ENCODE peak calls at places on chromosomes 11 and 22, in four cellular contexts. D is stomach, L is breast epithelium, M is GM12892. P is an unnamed sample.

GRCh38 chr22:25111579-25112517 is 87.8 kb upstream of the CRYBB3 start:
- DNase-seq in M (no peak), D (peak; percentile 87), L (peak; percentile 61), P (no peak)

GRCh38 chr11:106625566-106625965 is 392.7 kb downstream of the GUCY1A2 start:
- DNase-seq in D (no peak), L (no peak), M (no peak), P (no peak)

GRCh38 chr11:46669606-46670243 is 30.7 kb downstream of the ARHGAP1 start:
- DNase-seq in L (no peak), M (no peak), D (peak; percentile 16), P (no peak)

GRCh38 chr11:46133119-46133518 is 11.9 kb upstream of the PHF21A start:
- DNase-seq in M (no peak), D (peak; percentile 83), L (no peak), P (no peak)

GRCh38 chr11:15897211-15897960 is 459.0 kb downstream of the SOX6 start:
- DNase-seq in M (no peak), L (no peak), D (no peak), P (peak; percentile 19)

GRCh38 chr11:123535401-123535800 is 105.3 kb downstream of the GRAMD1B start:
- DNase-seq in M (no peak), D (no peak), L (no peak), P (no peak)

GRCh38 chr22:44423556-44423955 is 74.5 kb downstream of the RTL6 start:
- DNase-seq in D (no peak), M (no peak), L (no peak), P (no peak)

GRCh38 chr11:22733433-22733832 is 67.0 kb downstream of the GAS2 start:
- DNase-seq in D (no peak), M (no peak), L (no peak), P (no peak)

GRCh38 chr11:68528630-68529029 is 68.1 kb downstream of the PPP6R3 start:
- DNase-seq in D (no peak), M (no peak), L (peak; percentile 29), P (peak; percentile 18)

GRCh38 chr11:113014262-113014661 is 53.0 kb downstream of the NCAM1 start:
- DNase-seq in D (no peak), L (no peak), M (no peak), P (no peak)

GRCh38 chr22:42821386-42821785 is 35.7 kb downstream of the ARFGAP3 start:
- DNase-seq in D (no peak), M (no peak), L (no peak), P (no peak)

GRCh38 chr11:22859756-22860155 is 518 bp downstream of the CCDC179 start:
- DNase-seq in M (no peak), D (no peak), L (no peak), P (no peak)

DNA sequence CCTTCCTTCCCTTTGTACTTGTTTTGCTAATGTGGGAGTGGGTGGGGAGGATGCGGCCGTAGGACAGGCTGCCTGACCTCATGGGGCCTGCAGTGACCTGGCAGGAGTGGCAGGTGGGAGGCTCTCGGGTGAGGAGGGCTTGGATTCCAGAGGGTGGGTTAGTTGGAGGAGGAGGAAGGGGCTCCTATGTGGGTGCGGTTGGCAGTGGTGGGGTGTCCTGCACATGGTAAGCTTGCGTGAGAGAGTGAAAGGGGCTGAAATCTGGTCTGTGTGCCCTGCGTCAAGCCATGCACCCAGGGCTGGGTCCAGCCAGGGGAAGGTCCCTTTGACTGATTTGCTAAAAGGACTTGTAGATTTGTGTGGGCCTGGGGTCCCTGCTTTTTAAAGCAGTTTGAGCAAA is 90.7 kb upstream of the OR4B1 start:
- DNase-seq in D (no peak), L (no peak), M (no peak), P (no peak)
- TF ChIP-seq POLR2AphosphoS5 in D (no peak), L (no peak), M (no peak), P (no peak)

GRCh38 chr11:10451399-10452116 is 3.5 kb upstream of the AMPD3 start:
- DNase-seq in D (no peak), M (no peak), L (no peak), P (peak; percentile 82)

GRCh38 chr11:10453261-10453660 is 1.8 kb upstream of the AMPD3 start:
- DNase-seq in M (no peak), L (no peak), D (no peak), P (no peak)

GRCh38 chr11:10454506-10454901 is 560 bp upstream of the AMPD3 start:
- DNase-seq in M (no peak), D (no peak), L (no peak), P (no peak)

GRCh38 chr11:10452211-10452767 is 2.8 kb upstream of the AMPD3 start:
- DNase-seq in L (no peak), M (no peak), D (no peak), P (no peak)

GRCh38 chr11:10450451-10451398 is 4.3 kb upstream of the AMPD3 start:
- DNase-seq in L (peak; percentile 33), M (peak; percentile 59), D (peak; percentile 74), P (no peak)
- TF ChIP-seq POLR2AphosphoS5 in L (no peak), M (no peak), D (no peak), P (no peak)

DNA sequence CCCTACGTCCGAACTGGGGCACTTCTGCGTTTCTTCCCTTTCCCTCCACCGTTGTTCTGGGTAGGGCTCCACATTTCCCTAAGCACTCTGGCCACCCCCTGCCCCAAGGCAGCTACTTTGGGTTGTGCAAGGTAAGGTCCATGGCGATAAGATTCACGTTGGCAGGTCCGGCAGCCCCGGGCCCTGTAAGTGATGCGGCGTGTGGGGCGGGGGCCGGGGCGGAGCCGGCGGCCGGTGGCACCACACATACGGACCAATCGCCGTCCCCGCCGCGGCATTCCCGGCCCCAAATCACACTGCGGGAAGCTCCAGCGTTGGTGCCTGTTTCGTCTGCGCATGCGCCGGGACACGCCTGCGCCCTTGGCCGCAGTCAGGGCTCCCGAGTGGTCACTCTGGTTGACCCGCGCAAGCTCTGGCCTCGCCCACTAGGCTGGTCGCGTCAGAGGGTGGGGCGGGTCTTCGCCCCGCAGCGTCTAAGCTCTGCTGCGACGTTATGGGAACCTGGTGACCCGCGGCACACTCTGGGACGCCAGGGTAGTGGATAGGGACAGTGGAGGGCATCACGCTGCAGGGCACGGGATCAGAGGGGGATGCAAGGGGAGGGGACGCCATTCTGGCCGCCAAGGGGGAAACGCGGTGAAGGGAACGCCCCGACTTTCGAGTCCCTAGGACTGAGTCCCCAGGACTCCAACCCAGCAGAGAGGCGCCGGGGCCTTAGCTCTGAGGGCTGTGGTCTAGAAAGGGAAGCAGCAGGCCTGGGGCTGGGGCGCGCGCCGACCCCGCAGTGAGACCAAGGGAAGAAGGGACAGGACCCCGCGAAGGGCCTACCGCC is 1.6 kb downstream of the FADS1 start:
- DNase-seq in L (peak; percentile 65), D (peak; percentile 94), M (peak; percentile 75), P (peak; percentile 84)
- TF ChIP-seq POLR2AphosphoS5 in L (peak; percentile 73), D (peak; percentile 97), M (no peak), P (no peak)

GRCh38 chr11:62025429-62026105 is 58.1 kb upstream of the FTH1 start:
- DNase-seq in D (peak; percentile 68), M (no peak), L (peak; percentile 43), P (peak; percentile 100)
- TF ChIP-seq POLR2AphosphoS5 in D (no peak), M (no peak), L (no peak), P (peak; percentile 97)

GRCh38 chr11:65479184-65480145 is 19.4 kb upstream of the MALAT1 start:
- DNase-seq in L (no peak), M (no peak), D (peak; percentile 77), P (no peak)
- TF ChIP-seq POLR2AphosphoS5 in L (no peak), M (no peak), D (peak; percentile 83), P (no peak)

DNA sequence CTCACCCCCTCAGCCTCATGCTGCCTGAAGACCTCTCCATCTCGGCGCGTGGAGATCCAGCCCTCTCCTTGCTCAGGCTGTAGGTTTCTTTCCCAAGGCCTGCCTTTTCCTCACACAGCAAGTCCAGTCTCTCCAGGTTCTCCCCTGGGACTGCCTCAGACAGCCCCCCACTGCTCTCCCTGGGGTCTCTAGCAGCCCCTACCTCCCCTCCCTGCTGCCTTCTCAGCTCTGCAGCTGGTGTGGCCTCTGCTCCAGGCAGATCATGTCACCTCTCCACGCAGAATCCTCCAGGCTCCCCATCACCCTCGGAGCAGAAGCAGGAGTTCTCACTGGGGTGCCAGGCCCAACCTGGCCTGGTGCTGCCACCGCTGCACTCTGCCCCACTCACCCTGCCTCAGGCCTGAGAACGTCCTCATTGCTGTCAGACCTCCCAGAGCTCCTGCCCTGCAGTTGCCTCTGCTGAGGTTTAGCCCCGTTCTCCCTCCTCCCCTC is 15.2 kb downstream of the SMARCB1 start:
- DNase-seq in M (no peak), D (no peak), L (no peak), P (no peak)
- TF ChIP-seq POLR2AphosphoS5 in M (peak; percentile 30), D (no peak), L (no peak), P (no peak)

GRCh38 chr11:119389611-119390254 is 8.2 kb upstream of the USP2 start:
- DNase-seq in D (no peak), L (no peak), M (no peak), P (no peak)
- TF ChIP-seq POLR2AphosphoS5 in D (no peak), L (no peak), M (no peak), P (no peak)

GRCh38 chr11:19846654-19847330 is 134.2 kb downstream of the NAV2 start:
- DNase-seq in L (no peak), M (no peak), D (no peak), P (no peak)

GRCh38 chr11:19848219-19848618 is 135.6 kb downstream of the NAV2 start:
- DNase-seq in D (no peak), M (no peak), L (no peak), P (no peak)

GRCh38 chr11:19849107-19849789 is 136.6 kb downstream of the NAV2 start:
- DNase-seq in D (peak; percentile 34), L (no peak), M (no peak), P (no peak)

GRCh38 chr11:19853016-19853415 is 140.4 kb downstream of the NAV2 start:
- DNase-seq in D (no peak), M (no peak), L (no peak), P (no peak)

GRCh38 chr11:19849947-19850593 is 137.4 kb downstream of the NAV2 start:
- DNase-seq in D (no peak), L (no peak), M (no peak), P (no peak)
- TF ChIP-seq POLR2AphosphoS5 in D (no peak), L (no peak), M (no peak), P (no peak)

P was measured in HL-60.